ENCODE peak calls at places on chromosomes 16 and 17, in five cellular contexts. A is mesendoderm, M is PC-3, L is H9, E is IMR-90. H is an unnamed sample.

GRCh38 chr16:31819386-31819785 is 54.2 kb upstream of the ZNF267 start:
- DNase-seq in E (no peak), M (no peak), A (no peak), L (no peak), H (no peak)

GRCh38 chr16:77457046-77457445 is 22.2 kb upstream of the ADAMTS18 start:
- DNase-seq in L (no peak), A (no peak), M (no peak), E (no peak), H (no peak)

GRCh38 chr16:31052131-31052530 is 18.8 kb downstream of the STX4 start:
- DNase-seq in L (no peak), M (peak), A (no peak), E (peak), H (peak)

GRCh38 chr17:14310101-14310500 is 9.2 kb downstream of the HS3ST3B1 start:
- DNase-seq in L (peak), E (no peak), M (no peak), A (no peak), H (no peak)

GRCh38 chr17:34299918-34300600 is 14.5 kb downstream of the CCL11 start:
- DNase-seq in L (no peak), M (no peak), E (peak), A (no peak), H (peak)

GRCh38 chr17:17179371-17179827 is 26.7 kb downstream of the PLD6 start:
- DNase-seq in A (no peak), M (no peak), L (no peak), E (peak), H (no peak)

GRCh38 chr17:80986816-80987480 is 4.7 kb upstream of the CHMP6 start:
- DNase-seq in E (no peak), M (no peak), A (no peak), L (no peak), H (no peak)

GRCh38 chr17:29291163-29291752 is 2.7 kb downstream of the NUFIP2 start:
- DNase-seq in M (peak), L (no peak), E (peak), A (peak), H (no peak)

GRCh38 chr16:56347670-56348069 is 77.7 kb downstream of the AMFR start:
- DNase-seq in E (no peak), L (no peak), M (no peak), A (no peak), H (no peak)

GRCh38 chr16:67656344-67657016 is 3.6 kb downstream of the ACD start:
- DNase-seq in L (no peak), A (no peak), M (no peak), E (no peak), H (no peak)

GRCh38 chr17:67401106-67401505 is 24.0 kb downstream of the PITPNC1 start:
- DNase-seq in E (no peak), A (no peak), M (no peak), L (no peak), H (no peak)

GRCh38 chr16:71524566-71525553 is 1.4 kb upstream of the CHST4 start:
- DNase-seq in L (no peak), M (no peak), A (peak), E (no peak), H (no peak)

GRCh38 chr16:89314357-89314756 is 96.9 kb downstream of the ZNF778 start:
- DNase-seq in A (no peak), M (no peak), E (no peak), L (no peak), H (no peak)
- H3K4me2 ChIP-seq in A (no peak), M (no peak), E (no peak), L (no peak), H (peak)

GRCh38 chr17:55086635-55087058 is 118.1 kb downstream of the STXBP4 start:
- DNase-seq in E (peak), L (no peak), A (no peak), M (peak), H (peak)
- H3K4me2 ChIP-seq in E (no peak), L (no peak), A (no peak), M (peak), H (no peak)

GRCh38 chr17:46976626-46977270 is 2.3 kb downstream of the RPRML start:
- DNase-seq in A (peak), M (peak), L (peak), E (no peak), H (no peak)

GRCh38 chr17:46977348-46977747 is 1.7 kb downstream of the RPRML start:
- DNase-seq in A (peak), L (peak), E (peak), M (peak), H (no peak)

GRCh38 chr17:46979023-46979870 is at the start of gene RPRML:
- DNase-seq in E (no peak), L (peak), A (peak), M (peak), H (no peak)

GRCh38 chr17:46977750-46978488 is 1.1 kb downstream of the RPRML start:
- DNase-seq in A (no peak), M (no peak), L (no peak), E (no peak), H (no peak)

DNA sequence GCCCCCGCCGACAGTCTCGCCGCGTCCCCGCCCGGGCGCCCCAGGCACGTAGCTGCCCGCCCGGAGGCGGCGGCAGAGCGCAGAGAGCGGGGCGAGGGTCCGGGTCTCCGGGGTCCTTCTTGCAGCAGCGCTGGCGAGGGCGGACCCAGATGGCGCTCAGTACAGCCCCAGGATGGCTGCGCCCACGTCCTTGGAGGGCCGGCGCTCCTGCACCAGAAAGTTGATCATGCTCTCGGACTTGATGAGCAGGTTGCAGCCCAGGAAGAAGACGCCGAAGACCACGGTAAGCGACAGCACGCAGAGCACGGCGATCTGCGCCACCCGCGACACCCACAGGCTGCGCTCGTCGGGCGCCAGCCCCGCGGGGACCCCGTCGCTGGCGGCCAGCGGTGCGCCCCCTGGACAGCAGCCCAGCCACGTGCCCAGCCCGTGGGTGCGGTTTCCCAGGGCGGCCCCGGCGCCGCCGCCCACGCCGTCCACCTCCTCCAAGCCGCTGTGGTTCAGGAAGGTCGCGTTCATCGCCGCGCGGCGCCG is 497 bp downstream of the RPRML start:
- DNase-seq in L (peak), E (no peak), A (no peak), M (peak), H (no peak)
- H3K4me2 ChIP-seq in L (peak), E (peak), A (peak), M (peak), H (peak)

GRCh38 chr17:77403854-77404253 is 263.1 kb downstream of the SEC14L1 start:
- DNase-seq in M (no peak), A (no peak), E (no peak), L (no peak), H (no peak)

GRCh38 chr17:77398274-77398673 is 257.5 kb downstream of the SEC14L1 start:
- DNase-seq in L (no peak), A (no peak), M (no peak), E (no peak), H (no peak)

GRCh38 chr17:77402159-77402731 is 261.5 kb downstream of the SEC14L1 start:
- DNase-seq in M (no peak), L (no peak), E (no peak), A (no peak), H (no peak)

GRCh38 chr17:77399319-77399959 is 258.7 kb downstream of the SEC14L1 start:
- DNase-seq in M (no peak), L (no peak), E (no peak), A (no peak), H (no peak)

DNA sequence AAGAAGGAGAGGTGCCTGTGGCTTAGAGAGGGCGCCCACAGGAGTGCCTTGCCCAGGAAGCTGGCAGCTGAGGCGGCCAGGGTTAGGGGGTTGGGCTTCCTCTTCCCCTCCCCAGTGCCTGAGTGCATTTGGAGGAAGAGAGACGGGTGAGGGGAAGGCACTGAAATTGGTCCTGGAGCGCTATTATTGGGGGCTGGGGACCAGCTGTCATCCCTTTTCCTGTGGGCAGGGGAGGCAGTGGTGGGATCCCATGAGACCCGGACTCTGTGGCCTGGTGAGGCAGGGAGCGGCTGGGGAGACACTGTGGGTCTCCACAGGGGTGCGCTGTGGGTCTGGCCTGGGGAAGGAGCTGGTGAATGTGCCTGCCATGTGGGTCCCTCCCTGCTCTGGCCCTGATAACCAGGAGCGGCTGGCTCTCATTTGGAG is 259.7 kb downstream of the SEC14L1 start:
- DNase-seq in L (peak), M (no peak), E (no peak), A (peak), H (no peak)
- H3K4me2 ChIP-seq in L (no peak), M (no peak), E (no peak), A (no peak), H (no peak)

GRCh38 chr16:69105501-69106361 is at the start of gene HAS3:
- DNase-seq in E (peak), A (peak), L (peak), M (peak), H (no peak)
- H3K4me2 ChIP-seq in E (peak), A (peak), L (peak), M (peak), H (peak)

GRCh38 chr17:540632-541031 is 174.0 kb downstream of the VPS53 start:
- DNase-seq in M (no peak), L (no peak), A (no peak), E (no peak), H (no peak)
- H3K4me2 ChIP-seq in M (no peak), L (no peak), A (no peak), E (no peak), H (no peak)

DNA sequence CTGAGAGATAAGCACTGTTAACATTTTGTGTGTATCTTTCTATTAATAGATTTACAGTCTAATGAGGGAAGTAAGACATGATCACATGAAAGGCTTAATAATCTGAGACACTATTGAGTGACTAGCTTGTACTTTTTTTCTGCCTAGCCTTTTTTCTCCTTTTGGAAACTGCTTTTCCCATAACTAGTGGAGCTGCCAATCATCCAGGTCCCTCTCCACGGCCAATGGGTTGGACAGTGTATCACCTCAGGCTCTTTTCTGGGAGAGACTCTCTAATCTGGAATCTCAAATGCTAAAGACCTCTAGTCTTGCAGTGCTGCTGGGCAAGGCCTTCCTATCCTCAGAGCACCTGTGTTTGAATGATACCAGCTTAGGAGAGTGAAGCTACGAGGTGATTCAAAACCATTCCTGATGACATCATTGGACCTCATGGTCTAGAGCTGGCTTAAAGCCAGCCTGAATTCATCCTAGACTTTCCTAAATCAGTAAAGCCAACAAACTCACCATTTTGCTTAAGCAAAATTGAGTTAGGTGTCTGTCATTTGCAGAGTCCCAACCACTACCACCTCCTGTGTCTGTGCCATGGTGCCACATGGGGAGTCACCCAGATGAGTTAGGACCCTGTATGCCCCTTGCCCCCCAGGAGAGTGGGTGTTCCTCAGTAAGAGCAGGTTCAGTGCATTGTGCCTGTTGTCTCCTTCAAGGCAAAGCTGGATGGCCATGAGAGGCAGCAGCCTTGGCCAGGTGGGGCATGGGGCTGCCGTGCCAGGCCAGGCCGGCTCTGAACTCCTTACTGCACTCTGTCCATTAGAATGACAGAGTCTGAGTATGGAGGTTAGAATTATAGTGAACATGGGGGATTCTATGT is 62.9 kb downstream of the SPECC1 start:
- DNase-seq in M (peak), E (no peak), A (no peak), L (no peak), H (no peak)
- H3K4me2 ChIP-seq in M (no peak), E (no peak), A (no peak), L (no peak), H (no peak)

GRCh38 chr17:10172241-10172741 is 26.1 kb downstream of the GAS7 start:
- DNase-seq in E (peak), M (no peak), L (no peak), A (peak), H (no peak)

GRCh38 chr17:10172778-10173177 is 25.6 kb downstream of the GAS7 start:
- DNase-seq in E (no peak), L (no peak), A (no peak), M (no peak), H (no peak)

GRCh38 chr17:10171057-10171456 is 27.3 kb downstream of the GAS7 start:
- DNase-seq in E (no peak), M (no peak), L (no peak), A (no peak), H (no peak)

GRCh38 chr17:10170233-10170632 is 28.2 kb downstream of the GAS7 start:
- DNase-seq in E (no peak), A (no peak), M (no peak), L (no peak), H (no peak)

DNA sequence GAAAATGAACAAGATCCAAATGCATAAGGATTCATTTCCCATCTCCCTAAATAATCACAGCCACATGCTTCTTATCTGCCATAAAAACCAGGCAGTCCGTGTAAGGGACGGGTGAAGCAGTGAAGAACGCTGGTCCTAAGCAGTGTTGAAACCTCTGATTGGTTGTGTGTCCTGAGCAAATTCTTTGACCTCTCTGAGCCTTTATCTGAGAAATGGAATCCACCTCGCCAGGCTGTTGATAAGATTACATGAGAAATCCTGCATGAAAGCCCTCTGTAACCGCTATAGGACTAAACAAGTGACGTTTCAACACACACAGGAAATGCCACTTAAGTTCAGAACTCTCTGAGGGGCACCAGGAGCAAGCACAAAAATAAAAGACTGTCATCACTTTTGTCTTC is 26.8 kb downstream of the GAS7 start:
- DNase-seq in A (peak), E (peak), M (no peak), L (no peak), H (no peak)
- H3K4me2 ChIP-seq in A (no peak), E (no peak), M (no peak), L (no peak), H (no peak)